ENCODE peak calls at places on chromosomes 13 and 19, in four cellular contexts. X, V, L and P are unnamed samples.

GRCh38 chr13:28474491-28475134 is 20.3 kb downstream of the FLT1 start:
- DNase-seq in V (no peak), L (no peak), X (no peak), P (no peak)

GRCh38 chr13:44300895-44301638 is 72.6 kb upstream of the SERP2 start:
- DNase-seq in L (no peak), X (no peak), V (peak), P (peak)

GRCh38 chr13:72586519-72586918 is 140.9 kb downstream of the MZT1 start:
- DNase-seq in X (no peak), L (no peak), V (no peak), P (no peak)

GRCh38 chr19:1672038-1672768 is 19.8 kb upstream of the TCF3 start:
- DNase-seq in L (peak), X (no peak), V (no peak), P (peak)

GRCh38 chr13:48456546-48456945 is 43.6 kb upstream of the LPAR6 start:
- DNase-seq in V (no peak), L (no peak), X (no peak), P (no peak)

GRCh38 chr13:111460548-111461444 is 140.4 kb downstream of the TEX29 start:
- DNase-seq in X (no peak), V (peak), L (no peak), P (peak)

GRCh38 chr19:12802267-12803106 is 618 bp downstream of the THSD8 start:
- DNase-seq in V (no peak), L (no peak), X (no peak), P (no peak)

GRCh38 chr13:112522578-112522977 is 65.4 kb downstream of the TUBGCP3 start:
- DNase-seq in V (no peak), L (no peak), X (no peak), P (no peak)

GRCh38 chr19:768424-768823 is 17.5 kb downstream of the MISP start:
- DNase-seq in V (no peak), X (no peak), L (no peak), P (no peak)

GRCh38 chr19:48635263-48635965 is 1.8 kb downstream of the DBP start:
- DNase-seq in X (peak), V (peak), L (peak), P (peak)

GRCh38 chr19:10654610-10655456 is 687 bp downstream of the ILF3 start:
- DNase-seq in X (peak), V (peak), L (peak), P (peak)

GRCh38 chr13:79791471-79792042 is 310.6 kb downstream of the NDFIP2 start:
- DNase-seq in L (no peak), V (no peak), X (no peak), P (no peak)

GRCh38 chr13:49062297-49062896 is 86.7 kb downstream of the FNDC3A start:
- DNase-seq in L (no peak), X (no peak), V (no peak), P (no peak)

GRCh38 chr13:106610511-106610910 is 42.6 kb upstream of the ARGLU1 start:
- DNase-seq in L (no peak), X (no peak), V (no peak), P (no peak)

GRCh38 chr13:80204642-80205041 is 136.3 kb downstream of the SPRY2 start:
- DNase-seq in V (no peak), X (no peak), L (no peak), P (no peak)

GRCh38 chr13:113565526-113566226 is 18.9 kb upstream of the TFDP1 start:
- DNase-seq in X (peak), V (no peak), L (no peak), P (no peak)

GRCh38 chr19:41436664-41436951 is 3.1 kb downstream of the DMAC2 start:
- DNase-seq in X (no peak), V (no peak), L (no peak), P (no peak)

GRCh38 chr19:50492303-50493052 is 15.8 kb upstream of the GARIN5A start:
- DNase-seq in V (no peak), X (peak), L (no peak), P (peak)

GRCh38 chr19:21135433-21135832 is 6.4 kb upstream of the ZNF431 start:
- DNase-seq in L (no peak), V (no peak), X (no peak), P (no peak)

GRCh38 chr13:72536668-72537399 is 190.6 kb downstream of the MZT1 start:
- DNase-seq in V (no peak), L (no peak), X (no peak), P (no peak)

GRCh38 chr19:15479391-15480345 is at the start of gene PGLYRP2:
- DNase-seq in L (peak), X (no peak), V (peak), P (peak)
- TF ChIP-seq CTCF in L (no peak), X (peak), V (no peak), P (no peak)

GRCh38 chr19:2942928-2943640 is 1.7 kb downstream of the ZNF77 start:
- DNase-seq in L (no peak), X (no peak), V (no peak), P (no peak)

GRCh38 chr19:2945575-2946184 is 909 bp upstream of the ZNF77 start:
- DNase-seq in V (no peak), X (no peak), L (no peak), P (no peak)

GRCh38 chr19:2944403-2944774 is 382 bp downstream of the ZNF77 start:
- DNase-seq in L (no peak), V (no peak), X (no peak), P (no peak)

GRCh38 chr19:2949939-2950285 is 5.1 kb upstream of the ZNF77 start:
- DNase-seq in X (no peak), V (peak), L (no peak), P (no peak)

GRCh38 chr19:2944775-2945574 is at the start of gene ZNF77:
- DNase-seq in X (peak), V (peak), L (peak), P (peak)
- TF ChIP-seq CTCF in X (no peak), V (no peak), L (no peak), P (no peak)

GRCh38 chr19:52963229-52963760 is 614 bp upstream of the ZNF816 start:
- DNase-seq in L (peak), V (no peak), X (no peak), P (peak)
- TF ChIP-seq CTCF in L (no peak), V (no peak), X (no peak), P (no peak)

DNA sequence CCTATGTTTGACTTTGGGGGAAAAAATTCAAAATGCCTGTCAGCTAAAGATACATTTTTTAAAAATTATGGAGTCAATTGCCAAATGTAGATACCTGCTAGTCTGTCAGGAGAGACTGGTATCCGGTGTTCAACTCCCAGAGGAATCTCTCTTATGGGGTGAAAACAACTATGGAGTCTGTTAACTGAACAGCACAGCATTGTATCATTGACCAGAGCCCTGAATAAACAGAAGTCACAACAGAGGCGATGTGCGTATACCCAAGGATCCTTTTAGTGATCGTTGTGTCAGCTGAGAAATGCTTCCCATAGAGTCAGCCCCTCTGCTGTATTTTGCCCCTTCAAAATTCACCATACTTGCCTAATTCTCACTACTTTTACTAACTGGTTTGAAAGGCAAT is 257.3 kb downstream of the GPC5 start:
- DNase-seq in V (no peak), X (no peak), L (no peak), P (no peak)
- TF ChIP-seq CTCF in V (no peak), X (no peak), L (no peak), P (no peak)

GRCh38 chr13:35165205-35165604 is 223.1 kb downstream of the NBEA start:
- DNase-seq in X (no peak), V (no peak), L (no peak), P (no peak)
- TF ChIP-seq CTCF in X (no peak), V (no peak), L (no peak), P (no peak)

DNA sequence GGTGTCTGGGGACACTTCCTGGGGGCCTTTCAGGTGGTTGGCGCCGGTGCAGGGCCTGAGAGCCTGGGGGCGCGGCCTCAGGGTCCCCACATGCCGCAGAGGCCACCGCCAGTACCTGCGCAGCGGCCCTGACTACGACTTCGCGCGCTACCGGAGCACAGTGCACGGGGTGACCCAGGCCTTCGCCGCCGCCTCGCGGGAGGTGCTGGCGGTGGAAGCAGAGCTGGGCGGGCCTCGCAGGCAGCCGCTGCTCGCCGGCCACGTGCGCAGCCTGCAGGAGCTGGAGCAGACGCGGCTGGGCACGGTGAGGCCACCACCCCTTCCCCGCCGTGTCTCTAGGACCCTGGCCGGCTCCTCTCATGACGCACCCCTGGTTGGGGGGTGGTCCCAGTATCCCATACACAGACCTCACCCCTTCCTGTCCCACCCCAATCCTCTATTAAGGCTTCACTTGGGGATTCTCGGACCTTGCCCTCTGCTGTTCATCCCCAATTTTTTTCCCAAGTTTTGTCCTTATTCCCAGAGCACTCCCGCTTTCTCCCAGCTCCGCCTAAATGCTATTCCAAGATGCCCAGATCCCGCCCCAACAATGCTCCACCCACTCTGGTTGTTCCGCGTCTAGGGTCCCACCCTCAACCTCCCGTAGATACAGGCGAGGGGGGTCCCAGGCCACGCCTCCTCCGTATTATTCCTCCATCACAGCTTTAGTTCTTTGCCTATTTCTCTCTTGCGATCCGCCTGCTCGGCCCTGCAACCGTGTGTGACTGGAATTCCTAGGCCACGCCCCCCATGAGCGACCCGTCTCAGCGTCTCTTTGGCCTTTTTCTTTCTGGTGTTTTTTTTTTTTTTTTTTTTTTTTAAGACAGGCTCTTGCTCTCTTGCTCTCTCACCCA is 1.0 kb downstream of the REX1BD start:
- DNase-seq in L (peak), V (peak), X (peak), P (peak)
- TF ChIP-seq CTCF in L (no peak), V (peak), X (peak), P (no peak)